ENCODE peak calls at places on chromosomes 13 and 19, in nine cellular contexts. B is endothelial cell, K is A549, D is left lung, O is transverse colon, H is fibroblast of pulmonary artery, E is choroid plexus epithelial cell, F is Calu3, T is esophagus muscularis mucosa. Y is an unnamed sample.

GRCh38 chr13:41637578-41637977 is 180.2 kb downstream of the RGCC start:
- DNase-seq in B (no peak), K (no peak), D (no peak), O (no peak), H (no peak), E (no peak), F (no peak), T (no peak), Y (no peak)

GRCh38 chr13:113647351-113648217 is 10.4 kb downstream of the ATP4B start:
- DNase-seq in B (no peak), K (peak; percentile 79), D (peak; percentile 93), O (peak; percentile 94), H (peak; percentile 64), E (peak; percentile 9), F (peak; percentile 51), T (no peak), Y (peak; percentile 8)

GRCh38 chr13:42401376-42401775 is 129.4 kb downstream of the AKAP11 start:
- DNase-seq in B (no peak), K (no peak), D (no peak), O (no peak), H (no peak), E (no peak), F (no peak), T (no peak), Y (no peak)

GRCh38 chr19:45331411-45331810 is 8.7 kb upstream of the CKM start:
- DNase-seq in B (no peak), K (no peak), D (no peak), O (no peak), H (no peak), E (no peak), F (no peak), T (no peak), Y (no peak)

GRCh38 chr13:75391432-75392100 is 90.4 kb downstream of the TBC1D4 start:
- DNase-seq in B (no peak), K (no peak), D (no peak), O (no peak), H (no peak), E (no peak), F (no peak), T (no peak), Y (no peak)

GRCh38 chr19:4602173-4602788 is 37.0 kb upstream of the TNFAIP8L1 start:
- DNase-seq in B (no peak), K (no peak), D (no peak), O (no peak), H (no peak), E (no peak), F (no peak), T (no peak), Y (no peak)

GRCh38 chr19:35143231-35143715 is at the start of gene FXYD7:
- DNase-seq in B (peak; percentile 26), K (no peak), D (no peak), O (no peak), H (no peak), E (no peak), F (no peak), T (no peak), Y (peak; percentile 82)

GRCh38 chr13:109160887-109161669 is 531.7 kb downstream of the MYO16 start:
- DNase-seq in B (no peak), K (no peak), D (no peak), O (no peak), H (no peak), E (no peak), F (no peak), T (peak; percentile 60), Y (no peak)

GRCh38 chr19:37572203-37572602 is 22.4 kb downstream of the ZNF571 start:
- DNase-seq in B (no peak), K (no peak), D (no peak), O (no peak), H (peak; percentile 28), E (peak; percentile 56), F (no peak), T (no peak), Y (no peak)

GRCh38 chr13:106381083-106381482 is 154.4 kb downstream of the EFNB2 start:
- DNase-seq in B (no peak), K (no peak), D (no peak), O (no peak), H (peak; percentile 79), E (peak; percentile 76), F (no peak), T (no peak), Y (no peak)

GRCh38 chr19:34428549-34429285 is 536 bp downstream of the UBA2 start:
- DNase-seq in B (peak; percentile 8), K (peak; percentile 52), D (peak; percentile 34), O (peak; percentile 45), H (peak; percentile 27), E (peak; percentile 26), F (peak; percentile 5), T (no peak), Y (peak; percentile 29)

GRCh38 chr19:36139473-36140288 is at the start of gene CAPNS1:
- DNase-seq in B (peak; percentile 97), K (peak; percentile 99), D (peak; percentile 98), O (peak; percentile 98), H (peak; percentile 96), E (peak; percentile 97), F (peak; percentile 99), T (peak; percentile 98), Y (peak; percentile 99)

GRCh38 chr13:92407858-92408257 is 818.7 kb upstream of the GPC6 start:
- DNase-seq in B (no peak), K (no peak), D (no peak), O (no peak), H (no peak), E (no peak), F (no peak), T (no peak), Y (no peak)

GRCh38 chr19:13830761-13831481 is 35.7 kb downstream of the ZSWIM4 start:
- DNase-seq in B (no peak), K (peak; percentile 56), D (no peak), O (no peak), H (no peak), E (no peak), F (no peak), T (no peak), Y (no peak)

GRCh38 chr13:42865703-42866102 is 84.3 kb downstream of the FAM216B start:
- DNase-seq in B (no peak), K (no peak), D (no peak), O (no peak), H (no peak), E (peak; percentile 44), F (no peak), T (no peak), Y (no peak)

GRCh38 chr19:48190288-48191284 is 20.1 kb downstream of the ZSWIM9 start:
- DNase-seq in B (peak; percentile 42), K (peak; percentile 64), D (no peak), O (peak; percentile 26), H (peak; percentile 65), E (peak; percentile 82), F (peak; percentile 86), T (no peak), Y (peak; percentile 41)
- TF ChIP-seq CTCF in B (no peak), K (no peak), D (no peak), O (no peak), H (no peak), E (peak; percentile 46), F (peak; percentile 49), T (no peak), Y (peak; percentile 19)

GRCh38 chr19:15453906-15454305 is 4.2 kb upstream of the WIZ start:
- DNase-seq in B (no peak), K (no peak), D (no peak), O (no peak), H (no peak), E (no peak), F (no peak), T (no peak), Y (no peak)

GRCh38 chr19:15452111-15453047 is 2.6 kb upstream of the WIZ start:
- DNase-seq in B (no peak), K (peak; percentile 86), D (peak; percentile 80), O (peak; percentile 89), H (peak; percentile 86), E (peak; percentile 95), F (peak; percentile 59), T (peak; percentile 95), Y (peak; percentile 91)

GRCh38 chr19:15454371-15454800 is 4.6 kb upstream of the WIZ start:
- DNase-seq in B (no peak), K (peak; percentile 38), D (no peak), O (no peak), H (no peak), E (no peak), F (peak; percentile 28), T (no peak), Y (no peak)

GRCh38 chr19:15450528-15450890 is 753 bp upstream of the WIZ start:
- DNase-seq in B (no peak), K (no peak), D (no peak), O (no peak), H (no peak), E (no peak), F (no peak), T (no peak), Y (no peak)

DNA sequence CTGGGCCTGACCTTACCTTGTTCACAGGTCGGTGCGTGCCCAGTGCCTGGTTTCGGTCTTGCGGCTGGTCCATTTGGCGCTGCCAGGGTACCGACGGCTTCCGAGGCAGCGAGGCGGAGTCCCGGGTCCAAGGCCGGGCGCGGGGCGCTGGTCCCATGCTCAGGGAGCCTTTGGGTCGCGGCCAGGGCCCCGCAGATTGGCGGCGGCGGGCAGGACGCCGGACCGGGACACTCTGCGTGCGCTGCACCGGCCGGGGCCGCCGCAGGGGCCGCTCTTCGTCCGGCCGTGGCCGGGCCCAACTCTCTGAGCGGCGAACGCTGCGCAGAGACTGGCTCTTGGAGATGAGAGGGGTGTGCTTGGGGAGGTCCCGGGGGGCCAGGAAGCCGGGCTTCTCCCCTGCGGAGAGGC is 3.3 kb upstream of the WIZ start:
- DNase-seq in B (no peak), K (no peak), D (no peak), O (no peak), H (no peak), E (no peak), F (no peak), T (no peak), Y (no peak)
- TF ChIP-seq CTCF in B (no peak), K (no peak), D (no peak), O (no peak), H (peak; percentile 9), E (peak; percentile 20), F (no peak), T (peak; percentile 33), Y (no peak)

DNA sequence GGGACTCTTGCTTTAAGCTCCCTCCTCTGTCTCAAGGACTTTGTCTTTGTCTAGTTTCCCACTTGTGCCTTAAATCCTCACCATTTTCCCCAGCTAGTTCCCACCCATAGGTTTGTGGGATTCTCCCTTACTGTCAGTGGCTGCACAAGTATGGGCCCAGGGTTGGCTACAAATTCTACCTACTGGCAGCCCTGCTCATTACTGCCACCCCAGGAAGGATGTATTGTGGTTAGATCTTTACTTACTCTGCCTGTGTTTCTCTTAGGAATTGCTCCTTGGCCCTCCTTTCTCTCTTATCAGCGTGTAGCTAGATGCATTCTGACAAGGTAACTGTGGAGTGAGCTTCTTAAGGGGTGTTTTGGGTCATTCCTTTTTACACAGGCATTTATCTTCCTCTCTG is 413.5 kb upstream of the PCDH9 start:
- DNase-seq in B (no peak), K (no peak), D (no peak), O (no peak), H (no peak), E (no peak), F (no peak), T (no peak), Y (no peak)
- TF ChIP-seq CTCF in B (no peak), K (no peak), D (no peak), O (no peak), H (no peak), E (peak; percentile 8), F (no peak), T (no peak), Y (no peak)

DNA sequence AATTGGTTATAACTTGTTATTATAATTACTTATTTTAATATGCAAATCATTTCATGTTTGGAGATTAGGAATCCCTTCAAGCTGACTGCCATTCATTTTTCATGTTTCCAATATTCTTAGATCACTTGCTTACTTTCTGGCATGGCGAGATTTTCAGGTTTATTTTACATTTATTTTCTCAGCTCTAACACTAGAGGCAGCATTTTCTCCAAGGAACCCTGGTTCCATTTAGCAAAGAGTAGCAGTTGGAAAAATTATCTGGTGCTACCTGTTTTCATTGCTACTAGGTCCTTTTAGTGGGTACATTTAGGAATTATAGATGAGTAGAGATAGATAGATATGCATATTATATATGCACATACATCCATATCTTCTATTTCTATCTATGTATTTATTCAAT is 90.9 kb upstream of the TRPC4 start:
- DNase-seq in B (no peak), K (no peak), D (no peak), O (no peak), H (peak; percentile 3), E (peak; percentile 35), F (no peak), T (no peak), Y (no peak)
- TF ChIP-seq CTCF in B (peak; percentile 50), K (peak; percentile 7), D (no peak), O (no peak), H (peak; percentile 40), E (peak; percentile 50), F (no peak), T (no peak), Y (peak; percentile 42)

Y was measured in glutamatergic neuron.